ENCODE peak calls at places on chromosome 15, in nine cellular contexts. V is HFFc6; P is uterus; G is type B pancreatic cell; E is CD4-positive, alpha-beta T cell; B is mesothelial cell of epicardium; S is dorsolateral prefrontal cortex; K is heart right ventricle; J is AG04449. C is an unnamed sample.

GRCh38 chr15:77716632-77717343 is 84.1 kb upstream of the LINGO1 start:
- DNase-seq in V (no peak), P (no peak), G (no peak), E (no peak), B (no peak), S (no peak), K (no peak), J (no peak), C (no peak)

GRCh38 chr15:28147827-28148226 is 48.7 kb upstream of the OCA2 start:
- DNase-seq in V (no peak), P (no peak), G (no peak), E (no peak), B (no peak), S (no peak), K (no peak), J (no peak), C (no peak)

GRCh38 chr15:50774450-50774849 is 8.9 kb upstream of the SPPL2A start:
- DNase-seq in V (no peak), P (no peak), G (no peak), E (no peak), B (no peak), S (no peak), K (no peak), J (no peak), C (no peak)

GRCh38 chr15:36501063-36501678 is 78.3 kb upstream of the CDIN1 start:
- DNase-seq in V (peak), P (no peak), G (no peak), E (no peak), B (no peak), S (no peak), K (no peak), J (peak), C (no peak)

GRCh38 chr15:81948751-81949150 is 97.1 kb downstream of the MEX3B start:
- DNase-seq in V (no peak), P (no peak), G (no peak), E (no peak), B (no peak), S (no peak), K (no peak), J (no peak), C (no peak)

GRCh38 chr15:85792872-85793621 is 1.7 kb downstream of the KLHL25 start:
- DNase-seq in V (no peak), P (no peak), G (no peak), E (no peak), B (no peak), S (no peak), K (no peak), J (no peak), C (no peak)

GRCh38 chr15:89442671-89443307 is 53.6 kb downstream of the RHCG start:
- DNase-seq in V (peak), P (no peak), G (no peak), E (peak), B (no peak), S (peak), K (no peak), J (no peak), C (peak)

GRCh38 chr15:40330368-40330836 is 6.9 kb downstream of the INAFM2 start:
- DNase-seq in V (no peak), P (peak), G (no peak), E (no peak), B (no peak), S (no peak), K (no peak), J (no peak), C (no peak)

GRCh38 chr15:36356978-36357582 is 222.3 kb upstream of the CDIN1 start:
- DNase-seq in V (peak), P (peak), G (no peak), E (no peak), B (no peak), S (no peak), K (no peak), J (peak), C (no peak)

GRCh38 chr15:87365221-87365620 is 891.3 kb downstream of the NTRK3 start:
- DNase-seq in V (peak), P (no peak), G (no peak), E (no peak), B (no peak), S (no peak), K (no peak), J (peak), C (no peak)

GRCh38 chr15:43777293-43777819 is 590 bp upstream of the ELL3 start:
- DNase-seq in V (peak), P (peak), G (peak), E (peak), B (no peak), S (peak), K (peak), J (no peak), C (no peak)

GRCh38 chr15:43774062-43774461 is 2.7 kb downstream of the ELL3 start:
- DNase-seq in V (no peak), P (no peak), G (no peak), E (no peak), B (no peak), S (no peak), K (no peak), J (no peak), C (no peak)

GRCh38 chr15:43776718-43777292 is at the start of gene ELL3:
- DNase-seq in V (peak), P (peak), G (no peak), E (peak), B (no peak), S (no peak), K (peak), J (no peak), C (no peak)

GRCh38 chr15:43776101-43776717 is 557 bp downstream of the ELL3 start:
- DNase-seq in V (no peak), P (peak), G (no peak), E (no peak), B (no peak), S (no peak), K (no peak), J (no peak), C (no peak)

DNA sequence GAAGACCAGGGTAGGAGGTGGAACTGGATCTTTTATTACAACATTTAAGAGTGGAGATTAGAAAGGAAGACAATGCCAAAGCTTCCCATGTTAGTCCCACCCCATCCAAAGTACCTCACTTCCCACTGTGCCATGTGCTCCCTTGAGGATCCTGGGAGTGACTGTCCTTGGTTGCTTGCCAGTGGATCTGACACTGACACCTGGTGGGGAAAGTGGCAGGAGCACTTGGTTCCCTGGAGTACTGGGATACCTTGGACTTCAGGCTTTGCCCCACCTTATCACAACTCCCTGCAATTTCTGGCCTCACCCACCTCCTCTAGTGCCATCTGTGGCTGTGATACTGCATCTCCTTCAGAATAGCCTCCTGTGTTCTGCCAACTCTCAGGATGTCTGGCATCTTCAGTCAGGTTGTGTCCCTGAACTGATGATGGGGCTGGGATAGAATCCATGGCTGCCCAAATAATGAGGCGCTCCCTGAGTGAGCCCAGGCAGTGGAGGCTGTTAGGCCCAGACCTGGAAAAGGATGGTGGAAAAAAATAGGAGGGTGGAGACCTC is 1.3 kb downstream of the ELL3 start:
- DNase-seq in V (peak), P (peak), G (no peak), E (no peak), B (no peak), S (no peak), K (no peak), J (no peak), C (no peak)
- TF ChIP-seq CTCF in V (peak), P (no peak), G (peak), E (no peak), B (no peak), S (peak), K (peak), J (peak), C (peak)

GRCh38 chr15:60681353-60681752 is 202.4 kb upstream of the ICE2 start:
- DNase-seq in V (no peak), P (no peak), G (no peak), E (no peak), B (no peak), S (no peak), K (no peak), J (no peak), C (no peak)

GRCh38 chr15:60682615-60683014 is 203.7 kb upstream of the ICE2 start:
- DNase-seq in V (no peak), P (no peak), G (no peak), E (no peak), B (no peak), S (no peak), K (no peak), J (no peak), C (no peak)

GRCh38 chr15:60679256-60679655 is 200.3 kb upstream of the ICE2 start:
- DNase-seq in V (peak), P (no peak), G (no peak), E (no peak), B (no peak), S (no peak), K (no peak), J (peak), C (no peak)

GRCh38 chr15:60683156-60683555 is 204.2 kb upstream of the ICE2 start:
- DNase-seq in V (no peak), P (no peak), G (no peak), E (no peak), B (no peak), S (no peak), K (no peak), J (no peak), C (no peak)

GRCh38 chr15:60682115-60682514 is 203.2 kb upstream of the ICE2 start:
- DNase-seq in V (peak), P (no peak), G (no peak), E (no peak), B (no peak), S (no peak), K (no peak), J (peak), C (no peak)
- TF ChIP-seq CTCF in V (no peak), P (no peak), G (no peak), E (no peak), B (no peak), S (no peak), K (no peak), J (no peak), C (no peak)

DNA sequence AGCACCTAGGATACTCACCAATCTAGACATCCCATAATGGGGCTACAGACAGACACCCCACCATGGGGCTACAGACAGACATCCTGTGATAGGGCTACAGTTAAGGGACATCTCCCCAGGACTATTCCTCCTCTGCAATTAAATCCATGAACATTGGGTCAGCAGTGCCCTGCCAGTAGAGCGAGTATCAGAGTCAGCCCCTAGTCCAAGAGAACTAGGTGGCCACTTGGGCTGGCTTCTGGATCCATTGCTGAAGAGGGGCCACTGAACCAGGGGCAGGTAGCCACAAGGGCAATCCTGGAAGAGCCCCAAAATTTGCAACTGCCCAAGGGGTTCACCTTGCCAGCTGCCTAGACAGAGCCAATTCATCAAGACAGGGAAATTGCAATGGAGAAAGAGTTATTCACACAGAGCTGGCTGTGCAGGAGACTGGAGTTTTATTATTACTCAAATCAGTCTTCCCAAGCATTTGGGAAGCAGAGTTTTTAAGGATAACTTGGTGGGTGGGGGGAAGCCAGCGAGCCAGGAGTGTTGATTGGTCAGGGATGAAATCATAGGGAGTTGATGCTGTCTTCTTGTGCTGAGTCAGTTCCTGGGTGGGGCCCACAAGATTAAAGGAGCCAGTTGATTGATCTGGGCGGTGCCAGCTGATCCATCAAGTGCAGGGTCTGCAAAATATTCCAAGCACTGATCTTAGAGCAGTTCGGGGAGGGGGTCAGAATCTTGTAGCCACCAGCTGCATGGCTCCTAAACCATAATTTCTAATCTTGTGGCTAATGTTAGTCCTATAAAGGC is 170.2 kb upstream of the SMAD3 start:
- DNase-seq in V (no peak), P (no peak), G (peak), E (peak), B (no peak), S (no peak), K (no peak), J (no peak), C (no peak)
- TF ChIP-seq CTCF in V (no peak), P (no peak), G (no peak), E (no peak), B (no peak), S (no peak), K (no peak), J (no peak), C (no peak)

DNA sequence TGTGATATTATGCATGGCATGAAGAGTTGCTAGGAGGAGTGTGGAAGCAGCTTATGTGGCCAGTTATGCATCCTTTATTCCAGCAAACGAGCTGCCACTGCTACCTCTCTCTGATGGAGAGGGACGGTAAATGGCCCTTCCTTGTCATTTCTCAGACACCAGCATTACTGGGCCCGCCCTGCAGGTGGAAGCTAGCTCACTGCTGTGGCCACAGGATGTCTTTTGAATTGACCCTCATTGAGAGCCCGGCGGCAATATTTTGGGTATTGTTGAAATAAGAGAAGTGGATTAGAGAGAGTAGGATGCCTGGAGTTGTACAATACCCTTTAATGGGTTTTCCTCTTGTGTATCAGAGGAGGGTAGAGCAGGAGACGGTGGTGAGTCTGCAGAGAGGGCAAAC is 1.5 kb downstream of the MINAR1 start:
- DNase-seq in V (no peak), P (no peak), G (no peak), E (no peak), B (no peak), S (no peak), K (no peak), J (no peak), C (no peak)
- TF ChIP-seq CTCF in V (no peak), P (no peak), G (peak), E (no peak), B (no peak), S (no peak), K (no peak), J (no peak), C (no peak)

DNA sequence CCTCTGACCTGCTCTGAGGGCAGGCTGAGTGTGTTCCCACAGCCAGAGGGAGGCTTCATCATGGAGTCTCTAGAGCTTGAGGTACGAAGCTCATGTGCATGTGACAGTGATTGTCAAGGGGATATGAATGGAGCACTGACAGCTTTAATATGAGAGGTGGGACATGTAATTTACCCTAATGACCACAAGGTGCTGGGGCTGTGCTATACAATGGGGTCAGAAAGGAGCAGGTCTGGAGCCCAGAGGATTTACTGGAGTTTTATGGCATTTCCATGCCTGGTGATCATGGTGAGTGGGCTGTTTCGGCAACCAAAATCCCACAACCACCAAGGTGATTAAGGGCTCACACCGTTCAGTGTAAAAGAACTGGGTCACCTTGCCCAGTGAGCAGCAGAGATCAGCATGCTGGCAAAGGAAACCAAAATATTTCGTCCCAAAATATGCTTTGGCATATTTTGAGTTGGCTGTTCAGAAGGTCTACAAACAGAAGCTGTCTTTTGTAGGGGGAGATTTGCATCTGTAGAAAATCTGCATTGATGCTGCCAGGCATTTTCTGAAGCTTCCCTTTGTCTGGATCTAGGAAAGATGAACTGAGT is 40.1 kb upstream of the RASGRF1 start:
- DNase-seq in V (no peak), P (no peak), G (no peak), E (no peak), B (no peak), S (no peak), K (no peak), J (no peak), C (no peak)
- TF ChIP-seq CTCF in V (no peak), P (no peak), G (peak), E (no peak), B (peak), S (no peak), K (no peak), J (no peak), C (no peak)

DNA sequence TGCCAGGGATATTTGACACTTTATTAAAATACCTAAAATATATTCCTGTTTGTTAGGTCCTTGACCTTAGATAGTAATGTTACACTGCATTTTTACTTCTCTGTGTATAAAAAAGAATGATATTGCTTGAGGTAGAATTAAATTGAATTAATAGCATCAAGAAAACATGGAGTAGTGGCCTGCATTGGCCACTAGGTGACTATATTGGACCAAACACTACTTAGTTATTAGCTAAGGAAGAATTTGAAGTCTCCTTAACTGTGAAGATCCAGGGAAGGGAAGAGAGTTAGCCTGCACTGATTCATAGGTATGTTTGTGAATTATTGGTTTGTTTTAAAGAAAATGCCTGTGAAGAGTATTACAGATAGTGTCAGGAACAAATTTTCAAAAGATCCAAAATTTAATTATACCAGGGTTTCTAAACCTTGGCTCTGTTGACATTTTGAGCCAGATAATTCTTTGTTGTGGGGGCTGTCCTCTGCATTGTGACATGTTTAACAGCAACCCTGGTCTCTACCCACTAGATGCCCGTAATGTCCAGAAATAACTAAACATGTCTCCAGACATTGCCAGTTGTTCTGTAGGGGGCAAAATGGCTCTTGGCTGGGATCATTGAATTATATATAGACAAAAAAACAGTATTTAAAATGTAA is 103.6 kb upstream of the THSD4 start:
- DNase-seq in V (peak), P (no peak), G (no peak), E (no peak), B (no peak), S (no peak), K (no peak), J (peak), C (no peak)
- TF ChIP-seq CTCF in V (peak), P (peak), G (peak), E (no peak), B (peak), S (peak), K (peak), J (peak), C (peak)

C was measured in D721Med.